ENCODE peak calls at places on chromosome 13, in six cellular contexts. I is H9, C is IMR-90, R is H1, Z is trophoblast cell, H is neuronal stem cell. E is an unnamed sample.

GRCh38 chr13:45333973-45334922 is 6.7 kb downstream of the TPT1 start:
- DNase-seq in C (peak; percentile 62), R (no peak), I (no peak), Z (peak; percentile 26), H (no peak), E (no peak)

GRCh38 chr13:44952671-44953070 is 36.6 kb downstream of the NUFIP1 start:
- DNase-seq in I (no peak), C (no peak), H (no peak), Z (peak; percentile 92), R (no peak), E (no peak)

GRCh38 chr13:95741584-95742563 is 64.9 kb downstream of the DNAJC3 start:
- DNase-seq in C (no peak), I (no peak), H (no peak), R (no peak), Z (no peak), E (no peak)

GRCh38 chr13:47632311-47632710 is 368.8 kb downstream of the SUCLA2 start:
- DNase-seq in H (no peak), Z (no peak), R (peak; percentile 46), I (peak; percentile 43), C (no peak), E (peak; percentile 44)

GRCh38 chr13:33992891-33993336 is 175.0 kb downstream of the RFC3 start:
- DNase-seq in I (no peak), Z (no peak), R (no peak), C (no peak), H (no peak), E (no peak)

GRCh38 chr13:99311137-99311536 is 3.9 kb upstream of the GPR183 start:
- DNase-seq in H (no peak), I (peak; percentile 35), C (peak; percentile 49), Z (no peak), R (no peak), E (peak; percentile 27)

GRCh38 chr13:65677906-65678305 is 1552.2 kb downstream of the PCDH9 start:
- DNase-seq in H (no peak), Z (no peak), I (no peak), R (no peak), C (peak; percentile 5), E (peak; percentile 47)

GRCh38 chr13:109297628-109298027 is 488.8 kb downstream of the IRS2 start:
- DNase-seq in R (no peak), H (no peak), I (no peak), Z (no peak), C (peak; percentile 90), E (no peak)

GRCh38 chr13:19795956-19796355 is 13.2 kb upstream of the PSPC1 start:
- DNase-seq in R (no peak), Z (peak; percentile 86), C (no peak), I (no peak), H (no peak), E (no peak)

GRCh38 chr13:98150836-98151489 is 8.1 kb downstream of the FARP1 start:
- DNase-seq in C (no peak), I (no peak), H (no peak), Z (no peak), R (no peak), E (no peak)

GRCh38 chr13:62320129-62320724 is 904.6 kb upstream of the PCDH20 start:
- DNase-seq in H (peak; percentile 35), C (peak; percentile 75), I (no peak), R (no peak), Z (peak; percentile 50), E (peak; percentile 68)

GRCh38 chr13:50720856-50721663 is 122.4 kb downstream of the DLEU7 start:
- DNase-seq in I (no peak), C (no peak), R (no peak), Z (peak; percentile 25), H (no peak), E (no peak)

GRCh38 chr13:50353651-50354415 is 338.6 kb downstream of the KCNRG start:
- DNase-seq in I (no peak), R (no peak), Z (no peak), H (no peak), C (peak; percentile 62), E (no peak)

GRCh38 chr13:44379885-44380284 is 6.3 kb downstream of the SERP2 start:
- DNase-seq in Z (no peak), C (no peak), H (no peak), I (no peak), R (no peak), E (no peak)

GRCh38 chr13:55155046-55155445 is 1985.7 kb upstream of the PRR20A start:
- DNase-seq in I (no peak), R (no peak), C (no peak), H (no peak), Z (no peak), E (no peak)

GRCh38 chr13:111531505-111531904 is 211.1 kb downstream of the TEX29 start:
- DNase-seq in C (peak; percentile 0), R (no peak), I (no peak), Z (peak; percentile 1), H (no peak), E (no peak)

GRCh38 chr13:24716011-24716410 is 35.8 kb downstream of the ATP12A start:
- DNase-seq in H (no peak), I (peak; percentile 50), Z (peak; percentile 48), R (no peak), C (no peak), E (peak; percentile 97)

GRCh38 chr13:105643966-105644365 is 891.5 kb downstream of the EFNB2 start:
- DNase-seq in R (no peak), I (no peak), Z (no peak), C (no peak), H (no peak), E (no peak)

GRCh38 chr13:31433201-31433600 is 233.4 kb downstream of the B3GLCT start:
- DNase-seq in I (no peak), C (no peak), H (no peak), R (no peak), Z (no peak), E (no peak)

GRCh38 chr13:94607939-94608338 is 6.3 kb downstream of the GPR180 start:
- DNase-seq in I (no peak), C (peak; percentile 29), H (no peak), R (no peak), Z (no peak), E (no peak)

GRCh38 chr13:43206858-43207257 is 183.5 kb downstream of the DNAJC15 start:
- DNase-seq in I (no peak), H (no peak), Z (no peak), C (no peak), R (no peak), E (no peak)

GRCh38 chr13:111924676-111925075 is 142.3 kb upstream of the SOX1 start:
- DNase-seq in C (no peak), Z (no peak), I (peak; percentile 8), H (no peak), R (no peak), E (no peak)

DNA sequence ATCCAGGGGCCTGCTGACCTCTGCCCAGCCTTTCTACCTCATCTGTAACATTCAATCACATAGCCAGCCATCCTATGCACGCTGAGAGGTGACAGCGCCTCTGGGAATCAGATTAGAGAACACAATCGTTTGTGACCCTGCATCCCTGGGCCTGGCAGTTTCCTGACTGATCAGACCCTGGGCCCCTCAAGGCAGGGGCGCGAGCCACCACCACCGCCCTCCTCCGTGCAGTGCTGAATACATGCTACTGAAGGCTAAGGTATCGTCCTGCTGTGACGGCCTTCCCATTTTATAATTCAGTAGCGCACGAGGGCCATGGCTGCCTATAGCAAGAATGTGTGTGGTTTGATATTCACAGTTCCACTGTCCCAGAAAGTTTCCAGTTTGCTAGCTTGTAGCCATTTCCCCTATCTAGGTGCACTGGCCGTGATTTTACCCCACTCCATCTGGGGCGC is 1.2 kb downstream of the TMTC4 start:
- DNase-seq in H (no peak), R (peak; percentile 54), I (peak; percentile 47), C (no peak), Z (no peak), E (peak; percentile 72)
- H4K8ac ChIP-seq in H (no peak overlapping the region), R (no peak overlapping the region), I (no peak overlapping the region), C (no peak overlapping the region), Z (no peak overlapping the region), E (no peak overlapping the region)

GRCh38 chr13:102798653-102799543 is at the start of the genes BIVM and POGLUT2:
- DNase-seq in C (peak; percentile 91), H (peak; percentile 86), I (peak; percentile 96), R (peak; percentile 89), Z (peak; percentile 94), E (peak; percentile 97)

GRCh38 chr13:102799544-102800144 is 725 bp downstream of the BIVM start:
- DNase-seq in Z (peak; percentile 26), H (peak; percentile 20), R (no peak), I (peak; percentile 30), C (peak; percentile 5), E (peak; percentile 25)

GRCh38 chr13:102805680-102806079 is 6.8 kb downstream of the BIVM start:
- DNase-seq in H (no peak), Z (no peak), I (no peak), C (no peak), R (no peak), E (no peak)

GRCh38 chr13:102800145-102801041 is 1.5 kb downstream of the BIVM start:
- DNase-seq in H (peak; percentile 71), Z (peak; percentile 84), R (peak; percentile 92), I (peak; percentile 80), C (peak; percentile 68), E (peak; percentile 87)
- H2BK120ac ChIP-seq in H (no peak overlapping the region), Z (peak overlapping the region; percentile 91), R (no peak overlapping the region), I (no peak overlapping the region), C (peak overlapping the region; percentile 56), E (no peak overlapping the region)

DNA sequence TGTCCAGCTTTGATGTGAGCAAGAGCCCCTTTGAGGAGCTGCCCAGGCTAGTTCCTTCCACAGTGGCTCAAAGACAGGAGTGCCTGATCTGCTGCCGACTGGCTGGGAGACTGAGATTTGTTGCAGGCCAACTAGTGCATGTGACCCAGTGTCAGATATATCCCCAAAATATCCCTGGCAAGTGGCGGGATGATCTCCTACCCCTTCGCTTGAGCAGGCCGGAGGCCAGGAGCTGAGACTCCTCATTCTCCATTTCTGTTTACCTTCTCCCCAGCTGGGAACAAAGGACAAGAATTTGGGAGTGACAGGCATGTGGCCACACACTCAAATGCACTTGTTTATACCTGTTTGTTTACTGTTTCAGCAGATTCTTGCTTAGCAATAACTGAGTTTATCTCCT is 37.1 kb upstream of the XPO4 start:
- DNase-seq in I (no peak), H (no peak), R (no peak), C (no peak), Z (no peak), E (peak; percentile 35)
- H4K8ac ChIP-seq in I (no peak overlapping the region), H (no peak overlapping the region), R (no peak overlapping the region), C (no peak overlapping the region), Z (peak overlapping the region; percentile 75), E (no peak overlapping the region)

DNA sequence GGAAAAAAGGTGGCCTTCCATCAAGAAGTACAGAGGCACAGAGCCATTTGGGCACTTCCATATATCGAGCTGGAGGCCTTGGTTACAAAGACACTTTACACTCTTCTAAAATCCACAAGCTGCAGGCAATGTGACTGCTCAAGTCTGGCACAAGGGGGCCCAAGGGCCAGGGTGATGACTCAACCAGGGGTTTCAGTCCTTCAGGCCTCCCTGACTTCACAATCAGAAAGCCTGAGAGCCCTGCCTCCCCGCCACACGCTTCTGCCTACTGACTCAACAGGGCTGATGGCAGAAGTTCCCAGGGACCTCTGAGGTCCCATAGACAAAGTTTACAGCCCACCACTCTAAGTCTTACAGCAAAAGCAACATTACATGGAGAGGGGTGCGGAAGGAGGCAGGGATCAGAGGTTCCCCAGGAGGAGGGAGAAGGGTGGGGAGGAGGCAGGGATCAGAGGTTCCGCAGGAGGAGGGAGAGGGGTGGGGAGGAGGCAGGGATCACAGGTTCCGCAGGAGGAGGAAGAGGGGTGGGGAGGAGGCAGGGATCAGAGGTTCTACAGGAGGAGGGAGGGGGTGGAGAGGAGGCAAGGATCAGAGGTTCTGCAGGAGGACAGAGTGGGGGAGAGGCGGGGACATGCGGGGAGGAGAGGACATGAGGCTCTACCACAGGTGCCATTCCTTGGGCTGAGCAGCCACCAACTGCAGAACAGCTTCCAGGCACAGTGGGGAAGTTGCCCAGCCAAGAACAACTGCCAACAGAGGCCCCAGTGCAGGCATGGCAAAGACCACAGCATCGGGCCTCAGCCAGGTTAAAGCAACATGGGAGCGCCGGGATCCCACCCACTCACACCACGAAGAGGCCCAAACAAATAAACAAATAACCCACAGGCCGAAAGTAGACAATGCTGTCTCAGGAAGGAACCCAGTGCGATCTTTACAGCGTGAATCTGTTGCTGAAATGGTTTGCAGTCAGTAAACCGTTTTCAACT is 52.0 kb downstream of the SLC7A1 start:
- DNase-seq in H (no peak), R (no peak), Z (peak; percentile 35), C (peak; percentile 60), I (peak; percentile 47), E (peak; percentile 93)
- H2BK120ac ChIP-seq in H (no peak overlapping the region), R (no peak overlapping the region), Z (no peak overlapping the region), C (no peak overlapping the region), I (no peak overlapping the region), E (no peak overlapping the region)